ENCODE peak calls at places on chromosomes 6 and 20, in eight cellular contexts. F, D, O, Q, R, Z, U and S are unnamed samples.

GRCh38 chr6:88380083-88380482 is 213.9 kb upstream of the CNR1 start:
- DNase-seq in O (no peak), R (peak), Z (no peak), Q (peak), F (peak), U (peak), D (peak), S (no peak)

GRCh38 chr6:163413054-163413344 is 1.5 kb upstream of the QKI start:
- DNase-seq in Q (no peak), D (no peak), F (no peak), U (no peak), Z (no peak), R (no peak), O (no peak), S (no peak)

GRCh38 chr6:156848123-156848522 is 70.9 kb downstream of the ARID1B start:
- DNase-seq in D (no peak), U (peak), O (no peak), Z (no peak), F (no peak), R (no peak), Q (no peak), S (no peak)

GRCh38 chr6:14476793-14477531 is 359.4 kb downstream of the CD83 start:
- DNase-seq in Q (peak), D (no peak), R (no peak), F (peak), Z (no peak), O (peak), U (peak), S (no peak)

GRCh38 chr6:36727491-36728021 is 29.9 kb downstream of the RAB44 start:
- DNase-seq in R (peak), U (peak), Z (no peak), O (no peak), Q (no peak), D (peak), F (no peak), S (no peak)

GRCh38 chr20:51183443-51183842 is 160.5 kb upstream of the KCNG1 start:
- DNase-seq in O (no peak), R (no peak), D (no peak), Q (no peak), F (no peak), Z (no peak), U (no peak), S (no peak)

GRCh38 chr6:168049277-168049676 is 29.7 kb downstream of the FRMD1 start:
- DNase-seq in U (no peak), O (no peak), Z (no peak), F (no peak), R (no peak), D (peak), Q (no peak), S (no peak)

GRCh38 chr6:41470341-41471063 is 75.7 kb upstream of the FOXP4 start:
- DNase-seq in R (peak), O (peak), F (no peak), D (no peak), U (peak), Q (peak), Z (no peak), S (no peak)

GRCh38 chr6:159819932-159820640 is 20.0 kb downstream of the PNLDC1 start:
- DNase-seq in Z (peak), U (no peak), F (no peak), D (peak), R (peak), O (no peak), Q (no peak), S (no peak)

DNA sequence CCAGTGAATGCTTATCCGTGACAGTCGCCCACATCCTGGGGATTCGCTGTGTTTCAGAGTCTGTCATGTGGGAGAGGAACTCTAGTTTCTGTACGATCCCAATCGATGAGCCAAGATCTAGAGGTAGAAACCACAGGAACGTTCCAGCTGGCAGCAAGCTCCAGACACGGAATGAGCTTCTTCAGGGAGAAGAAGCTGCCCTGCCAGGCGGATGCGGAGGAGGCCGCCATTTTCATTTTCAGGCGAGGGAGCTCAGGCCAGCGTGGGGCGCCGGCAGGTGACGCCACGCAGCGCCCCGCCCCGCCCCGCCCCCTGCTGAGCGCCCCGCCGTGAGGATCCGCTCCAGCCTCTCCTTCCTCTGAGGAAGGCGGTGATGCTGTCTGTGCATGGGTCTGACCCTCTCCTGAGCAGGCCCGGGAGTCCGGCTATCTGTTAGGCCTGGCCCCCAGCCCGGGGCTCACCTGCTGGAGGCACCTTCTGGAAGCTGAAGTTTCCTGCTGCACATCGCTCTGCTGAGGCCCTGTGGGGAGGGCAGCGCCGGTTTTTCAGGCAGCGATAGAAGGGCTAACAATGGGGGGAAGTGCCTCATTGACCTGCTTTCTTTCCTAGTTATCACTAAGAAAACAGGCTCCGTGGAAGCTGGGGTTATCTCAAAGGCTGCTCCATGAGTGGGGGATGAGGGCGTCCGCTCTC is 147.5 kb downstream of the ERMARD start:
- DNase-seq in O (no peak), F (no peak), D (no peak), Z (no peak), Q (no peak), R (no peak), U (no peak), S (no peak)
- H3K4me3 ChIP-seq in O (no peak), F (no peak), D (no peak), Z (no peak), Q (no peak), R (no peak), U (no peak), S (no peak)

DNA sequence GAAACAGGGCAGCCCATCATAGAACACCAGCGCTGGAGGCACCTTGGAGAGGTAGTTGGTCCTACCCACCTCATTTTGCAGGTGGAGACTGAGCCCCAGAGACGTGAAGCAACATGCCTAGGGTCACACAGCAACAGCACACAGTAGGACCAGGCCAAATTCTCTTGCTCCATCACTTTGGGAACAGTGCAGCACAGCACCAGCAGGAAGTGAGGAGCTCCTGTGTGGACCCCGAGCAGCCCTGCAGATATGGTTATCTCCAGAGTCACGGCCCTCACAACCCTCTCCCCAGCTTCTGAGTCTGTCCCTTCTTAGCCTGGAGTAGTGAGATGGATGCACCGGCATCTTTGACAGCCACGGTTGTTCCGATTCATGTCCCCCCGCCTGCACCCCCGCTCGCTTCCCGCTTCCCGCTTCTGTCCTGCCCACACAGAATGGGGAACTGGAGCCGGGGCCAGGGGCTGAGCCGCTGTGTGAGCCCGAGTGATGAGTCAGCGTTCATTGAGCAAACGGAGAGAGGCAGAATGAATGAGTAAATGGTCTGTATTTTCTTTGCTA is 72.6 kb upstream of the DUSP22 start:
- DNase-seq in D (peak), F (no peak), U (peak), R (peak), O (peak), Q (no peak), Z (no peak), S (no peak)
- H3K4me3 ChIP-seq in D (no peak), F (no peak), U (no peak), R (no peak), O (no peak), Q (no peak), Z (no peak), S (no peak)

GRCh38 chr6:93035756-93036155 is 383.6 kb downstream of the EPHA7 start:
- DNase-seq in U (no peak), R (no peak), Q (no peak), F (no peak), Z (no peak), O (no peak), D (no peak), S (no peak)

GRCh38 chr6:93040375-93040774 is 379.0 kb downstream of the EPHA7 start:
- DNase-seq in D (no peak), Z (no peak), U (peak), O (no peak), F (no peak), Q (no peak), R (no peak), S (no peak)

GRCh38 chr6:93036835-93037234 is 382.5 kb downstream of the EPHA7 start:
- DNase-seq in Z (no peak), D (no peak), U (peak), R (no peak), Q (no peak), O (peak), F (no peak), S (no peak)
- H3K4me3 ChIP-seq in Z (no peak), D (no peak), U (no peak), R (no peak), Q (no peak), O (no peak), F (no peak), S (no peak)

GRCh38 chr6:67141012-67141411 is 1434.0 kb upstream of the EYS start:
- DNase-seq in Q (no peak), U (no peak), Z (no peak), R (no peak), O (no peak), D (no peak), F (no peak), S (no peak)
- H3K4me3 ChIP-seq in Q (no peak), U (no peak), Z (no peak), R (no peak), O (no peak), D (no peak), F (no peak), S (no peak)

GRCh38 chr20:54133434-54134427 is 40.1 kb downstream of the CYP24A1 start:
- DNase-seq in Z (no peak), R (no peak), F (no peak), O (peak), U (no peak), D (no peak), Q (no peak), S (no peak)

GRCh38 chr20:54131675-54132611 is 41.8 kb downstream of the CYP24A1 start:
- DNase-seq in O (no peak), R (no peak), Z (no peak), D (no peak), F (no peak), U (no peak), Q (no peak), S (no peak)

GRCh38 chr20:54134445-54135220 is 39.2 kb downstream of the CYP24A1 start:
- DNase-seq in O (no peak), Z (no peak), Q (no peak), F (no peak), R (no peak), U (peak), D (no peak), S (no peak)

GRCh38 chr20:54129350-54129749 is 44.4 kb downstream of the CYP24A1 start:
- DNase-seq in R (no peak), O (no peak), Q (no peak), Z (no peak), D (no peak), U (no peak), F (no peak), S (no peak)

DNA sequence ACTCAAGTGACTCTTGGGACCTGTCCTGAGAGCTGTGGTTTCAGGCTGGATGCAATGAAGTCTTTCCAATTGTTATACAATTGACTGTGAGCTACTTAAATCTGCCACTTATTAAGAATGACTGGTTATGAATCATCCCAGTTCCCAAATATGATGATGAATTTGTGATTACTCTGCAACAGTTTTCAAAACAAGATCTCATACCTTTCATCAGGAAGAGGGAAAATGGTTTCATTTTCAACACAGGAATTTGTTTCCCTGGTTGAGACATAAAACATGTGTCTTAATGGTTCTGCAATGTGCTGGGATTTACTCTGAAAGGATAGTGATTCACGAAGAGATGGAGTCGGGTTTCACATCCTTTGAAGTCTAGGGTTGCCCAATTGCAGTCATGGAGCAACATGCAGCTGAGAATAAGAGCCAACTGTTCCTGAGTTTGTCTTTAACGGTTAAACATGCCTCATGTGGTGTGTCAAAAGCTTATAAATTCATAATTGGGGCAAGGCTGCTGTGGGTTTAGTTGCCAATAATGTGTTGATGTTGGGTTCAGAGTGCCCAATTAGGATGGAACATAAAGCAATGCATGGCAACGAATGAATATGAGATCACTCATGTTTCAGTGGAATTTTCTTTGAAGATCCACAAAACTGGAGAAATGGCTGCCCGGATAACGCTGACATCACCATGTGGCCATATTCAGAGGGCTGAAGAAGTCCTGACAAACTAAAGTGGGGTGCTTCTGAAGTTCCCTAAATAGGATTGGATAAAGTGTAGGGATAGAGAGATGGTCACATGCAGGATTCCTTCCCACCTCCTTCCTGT is 41.0 kb downstream of the CYP24A1 start:
- DNase-seq in Z (no peak), U (peak), F (no peak), Q (peak), D (no peak), O (peak), R (no peak), S (no peak)
- H3K4me3 ChIP-seq in Z (no peak), U (no peak), F (no peak), Q (no peak), D (no peak), O (no peak), R (no peak), S (no peak)

DNA sequence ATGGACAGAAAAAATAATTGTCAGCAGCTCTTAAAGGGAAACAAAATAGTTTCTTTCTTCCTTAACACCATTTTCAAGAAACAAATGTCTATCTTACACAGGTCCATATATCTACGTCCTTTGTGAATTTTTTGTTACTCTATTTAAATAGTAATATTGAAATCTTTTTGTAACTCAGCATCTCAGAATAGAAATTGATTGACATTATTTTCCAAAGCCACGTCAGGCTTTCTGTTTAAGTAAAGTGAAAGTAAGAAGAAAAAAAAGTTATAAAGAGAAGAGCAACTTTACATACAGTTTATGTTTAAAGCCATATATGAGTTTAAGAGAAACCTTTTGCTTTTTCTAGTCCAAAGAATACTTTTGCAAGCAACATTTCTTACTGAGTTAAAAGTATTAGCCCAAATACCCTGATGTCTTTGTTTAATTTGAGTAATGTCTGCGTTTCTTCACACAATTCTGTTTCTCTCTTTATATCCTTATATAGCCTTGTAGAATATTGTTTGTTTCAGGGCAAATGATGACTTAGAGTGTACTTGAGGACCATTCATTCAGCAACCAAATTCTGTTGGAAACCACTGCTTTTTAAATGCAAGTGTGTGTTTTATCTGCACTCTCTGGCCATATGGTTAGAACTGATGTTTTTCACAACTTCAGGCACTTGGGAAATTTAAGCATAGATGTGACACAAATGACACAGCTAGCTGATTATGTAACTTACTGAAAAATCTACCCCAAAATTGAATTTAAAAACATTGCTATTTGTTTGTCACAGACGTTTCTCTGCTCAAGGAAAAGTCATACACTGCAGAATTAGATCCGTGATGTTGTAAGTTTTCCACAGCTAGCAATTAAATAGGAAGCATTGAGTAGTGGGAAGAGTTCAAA is 402.6 kb upstream of the SOX4 start:
- DNase-seq in Q (no peak), Z (no peak), D (no peak), R (no peak), F (no peak), O (no peak), U (peak), S (no peak)
- H3K4me3 ChIP-seq in Q (no peak), Z (no peak), D (no peak), R (no peak), F (no peak), O (no peak), U (no peak), S (no peak)

DNA sequence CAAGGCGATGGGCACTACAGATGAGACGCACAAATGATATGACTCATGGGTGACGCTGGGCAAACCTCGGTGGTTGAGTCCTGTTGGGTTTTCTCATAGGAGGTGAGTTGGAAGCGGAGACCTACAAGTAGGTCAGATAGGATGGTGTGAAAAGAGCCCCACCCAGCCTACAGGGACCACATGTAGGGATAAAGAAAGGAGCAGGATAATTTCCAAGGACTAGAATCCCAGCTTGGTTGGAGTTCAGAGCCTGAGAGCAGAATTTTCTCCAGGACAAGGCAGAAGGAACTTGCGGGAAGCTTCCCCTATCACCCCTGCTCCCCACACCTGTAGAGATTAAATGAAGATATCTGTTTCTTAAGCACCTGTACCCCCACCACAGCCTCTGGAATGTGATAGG is 489.7 kb upstream of the CDH4 start:
- DNase-seq in U (no peak), R (no peak), D (no peak), O (no peak), Q (no peak), Z (no peak), F (no peak), S (no peak)
- H3K4me3 ChIP-seq in U (no peak), R (no peak), D (no peak), O (no peak), Q (no peak), Z (no peak), F (no peak), S (no peak)

DNA sequence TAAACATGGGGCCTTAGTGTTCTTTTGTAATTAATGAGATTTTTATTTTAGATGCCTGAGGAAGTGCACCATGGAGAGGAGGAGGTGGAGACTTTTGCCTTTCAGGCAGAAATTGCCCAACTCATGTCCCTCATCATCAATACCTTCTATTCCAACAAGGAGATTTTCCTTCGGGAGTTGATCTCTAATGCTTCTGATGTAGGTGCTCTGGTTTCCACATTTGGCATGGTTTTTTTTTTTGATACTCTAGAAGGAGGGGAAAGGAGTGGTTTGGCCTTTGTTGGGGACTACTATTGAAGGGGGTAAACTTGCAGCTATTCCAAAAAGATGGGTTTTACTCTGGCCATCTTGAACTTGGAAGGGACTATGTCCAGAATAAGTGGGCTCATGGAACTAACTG is 1.7 kb downstream of the HSP90AB1 start:
- DNase-seq in D (no peak), Q (no peak), Z (no peak), F (no peak), R (no peak), O (no peak), U (no peak), S (no peak)
- H3K4me3 ChIP-seq in D (peak), Q (peak), Z (peak), F (no peak), R (peak), O (peak), U (peak), S (peak)

GRCh38 chr6:7805828-7806227 is 79.9 kb downstream of the BMP6 start:
- DNase-seq in D (no peak), O (no peak), R (no peak), Q (no peak), U (no peak), F (no peak), Z (no peak), S (no peak)
- H3K4me3 ChIP-seq in D (no peak), O (no peak), R (no peak), Q (no peak), U (no peak), F (no peak), Z (no peak), S (no peak)